ENCODE peak calls at places on chromosomes 2 and 18, in four cellular contexts. V, U, D and S are unnamed samples.

GRCh38 chr2:238339814-238340213 is 19.5 kb downstream of the TRAF3IP1 start:
- DNase-seq in V (peak), U (peak), D (no peak), S (peak)

GRCh38 chr2:158600155-158600802 is 143.5 kb downstream of the PKP4 start:
- DNase-seq in V (no peak), U (no peak), D (no peak), S (no peak)

GRCh38 chr18:78611201-78611800 is 368.3 kb upstream of the SALL3 start:
- DNase-seq in V (no peak), D (no peak), U (no peak), S (no peak)

GRCh38 chr2:225995788-225996476 is 596.4 kb downstream of the NYAP2 start:
- DNase-seq in D (no peak), V (no peak), U (no peak), S (no peak)

GRCh38 chr2:113376248-113376934 is 61.1 kb upstream of the ZNG1B start:
- DNase-seq in V (no peak), D (no peak), U (no peak), S (no peak)

GRCh38 chr2:98763209-98763951 is 32.4 kb upstream of the MGAT4A start:
- DNase-seq in V (no peak), U (no peak), D (no peak), S (no peak)

GRCh38 chr18:9627642-9628041 is 13.3 kb upstream of the PPP4R1 start:
- DNase-seq in V (no peak), U (no peak), D (no peak), S (no peak)

GRCh38 chr2:178394816-178395215 is 56.2 kb downstream of the PRKRA start:
- DNase-seq in D (no peak), U (no peak), V (no peak), S (no peak)

GRCh38 chr2:210072493-210072892 is 70.1 kb downstream of the RPE start:
- DNase-seq in D (no peak), V (no peak), U (no peak), S (no peak)

GRCh38 chr2:216109962-216110614 is 940 bp downstream of the XRCC5 start:
- DNase-seq in U (no peak), V (peak), D (peak), S (no peak)

GRCh38 chr18:45806226-45806625 is 19.2 kb upstream of the SIGLEC15 start:
- DNase-seq in U (no peak), D (no peak), V (no peak), S (no peak)

GRCh38 chr2:19070866-19071265 is 287.6 kb downstream of the OSR1 start:
- DNase-seq in V (no peak), U (no peak), D (no peak), S (peak)

GRCh38 chr2:67838205-67838604 is 224.6 kb downstream of the C1D start:
- DNase-seq in V (no peak), U (no peak), D (no peak), S (no peak)

DNA sequence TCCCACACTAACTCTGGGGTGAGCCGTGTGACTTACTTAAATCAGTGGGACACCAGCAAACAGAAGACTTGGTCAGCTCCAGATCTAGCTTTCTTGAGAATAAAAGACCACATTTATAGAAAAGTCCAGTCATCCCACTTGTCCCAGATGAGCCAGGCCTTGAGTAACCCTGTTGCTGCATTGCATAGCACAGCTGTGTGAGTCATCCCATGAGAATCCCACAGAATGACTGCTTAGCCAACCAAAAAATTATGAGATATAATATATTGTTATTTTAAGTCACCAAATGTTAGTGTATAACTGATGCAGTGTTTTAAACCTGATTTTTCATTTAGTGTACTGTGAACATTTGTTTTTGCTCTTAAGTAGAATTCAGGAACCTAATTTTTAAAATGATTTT is 94.2 kb upstream of the FSHR start:
- DNase-seq in V (peak), D (no peak), U (no peak), S (no peak)
- TF ChIP-seq JUND in V (no peak), D (no peak), U (no peak), S (no peak)

DNA sequence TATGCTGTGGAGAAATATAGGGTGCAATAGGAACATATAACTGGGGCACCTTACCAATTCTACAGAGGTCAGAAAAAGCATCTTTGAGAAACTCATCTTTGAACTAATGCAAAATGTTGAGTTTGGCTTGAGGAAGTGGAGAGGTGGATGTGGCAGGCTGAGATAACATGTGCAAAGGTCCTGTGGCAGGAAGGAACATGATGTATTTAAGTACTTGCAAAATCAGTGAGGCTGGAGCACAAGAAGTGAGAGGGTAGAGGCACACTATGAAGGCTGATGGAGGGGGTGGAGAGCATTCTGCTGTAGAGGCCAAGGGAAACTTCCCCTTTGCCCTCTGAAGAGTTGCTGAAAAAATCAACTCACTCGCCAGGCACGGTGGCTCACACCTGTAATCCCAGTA is 14.7 kb upstream of the RAB1A start:
- DNase-seq in D (no peak), U (no peak), V (no peak), S (no peak)
- TF ChIP-seq JUND in D (no peak), U (no peak), V (no peak), S (no peak)

GRCh38 chr2:101150306-101151140 is 659 bp downstream of the TBC1D8 start:
- DNase-seq in U (peak), V (no peak), D (no peak), S (no peak)
- TF ChIP-seq JUND in U (no peak), V (no peak), D (no peak), S (no peak)

DNA sequence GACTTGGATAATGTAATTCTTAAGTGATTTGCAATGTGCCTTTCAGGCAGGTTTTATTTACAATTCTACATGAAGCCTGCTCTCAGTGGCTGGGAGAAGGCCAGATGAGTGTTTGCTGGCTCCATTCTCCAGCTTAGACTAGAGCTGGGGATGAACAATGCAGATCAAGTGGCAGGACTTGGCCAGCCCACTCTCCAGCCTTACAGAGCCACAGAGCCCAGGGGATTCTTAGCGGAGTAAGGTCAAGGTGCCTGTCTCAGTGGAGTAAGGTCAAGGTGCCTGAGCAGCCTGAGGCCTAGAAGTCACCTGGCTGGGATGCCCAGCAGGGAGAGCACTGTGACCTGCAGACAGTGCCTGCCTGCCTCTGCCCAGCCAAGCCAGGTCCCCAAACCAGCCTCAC is 87.6 kb downstream of the LYPD1 start:
- DNase-seq in D (no peak), V (no peak), U (no peak), S (peak)
- TF ChIP-seq JUND in D (no peak), V (no peak), U (no peak), S (no peak)

GRCh38 chr2:96158554-96158940 is 13.3 kb upstream of the DUSP2 start:
- DNase-seq in V (no peak), D (no peak), U (no peak), S (no peak)
- TF ChIP-seq JUND in V (no peak), D (no peak), U (no peak), S (no peak)

GRCh38 chr2:137927846-137928245 is 36.4 kb upstream of the HNMT start:
- DNase-seq in U (no peak), D (no peak), V (no peak), S (no peak)

GRCh38 chr2:137925599-137925998 is 38.7 kb upstream of the HNMT start:
- DNase-seq in U (no peak), V (no peak), D (no peak), S (no peak)

GRCh38 chr2:137928547-137929503 is 35.4 kb upstream of the HNMT start:
- DNase-seq in U (peak), V (peak), D (no peak), S (no peak)

GRCh38 chr2:137924019-137924418 is 40.3 kb upstream of the HNMT start:
- DNase-seq in V (no peak), U (no peak), D (no peak), S (no peak)

DNA sequence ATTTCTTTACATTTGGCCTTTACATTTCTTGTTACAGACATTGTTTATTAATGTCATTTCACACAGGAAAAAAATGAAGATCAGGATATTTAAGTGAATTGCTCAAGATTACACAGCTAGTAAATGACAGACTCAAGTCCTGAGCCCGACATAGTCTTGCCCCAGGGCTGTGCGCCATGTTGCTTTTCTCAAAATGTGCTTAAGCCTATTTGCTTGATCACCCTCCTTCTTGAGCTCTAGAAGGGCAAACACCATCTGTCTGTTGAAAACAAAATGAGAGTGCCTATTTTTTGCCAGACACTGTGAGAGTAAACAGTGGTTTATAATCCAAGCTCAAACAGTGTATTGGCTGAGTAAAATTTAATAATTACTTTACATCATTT is 34.8 kb upstream of the HNMT start:
- DNase-seq in U (peak), D (no peak), V (no peak), S (no peak)
- TF ChIP-seq JUND in U (no peak), D (no peak), V (no peak), S (no peak)